ENCODE peak calls at places on chromosome 10, in seven cellular contexts. B is fibroblast of lung, P is heart left ventricle, W is cardiac fibroblast, G is aorta, E is AG09309, F is lower lobe of right lung. T is an unnamed sample.

GRCh38 chr10:89553064-89553734 is 17.8 kb upstream of the SLC16A12 start:
- DNase-seq in B (peak), P (no peak), W (peak), G (no peak), E (peak), F (no peak), T (peak)

GRCh38 chr10:116147162-116147906 is 125.7 kb downstream of the GFRA1 start:
- DNase-seq in B (no peak), P (no peak), W (no peak), G (no peak), E (no peak), F (no peak), T (no peak)

GRCh38 chr10:5632430-5632829 is 34.0 kb downstream of the ASB13 start:
- DNase-seq in B (no peak), P (no peak), W (no peak), G (peak), E (no peak), F (peak), T (no peak)

GRCh38 chr10:102962259-102962658 is 44.2 kb downstream of the CNNM2 start:
- DNase-seq in B (no peak), P (no peak), W (no peak), G (no peak), E (no peak), F (no peak), T (no peak)

GRCh38 chr10:43237631-43238446 is 29.0 kb downstream of the RASGEF1A start:
- DNase-seq in B (no peak), P (no peak), W (no peak), G (no peak), E (no peak), F (peak), T (no peak)

GRCh38 chr10:119663866-119664698 is 12.9 kb downstream of the BAG3 start:
- DNase-seq in B (no peak), P (no peak), W (no peak), G (no peak), E (no peak), F (no peak), T (no peak)

GRCh38 chr10:2921956-2922680 is 145.2 kb upstream of the PFKP start:
- DNase-seq in B (no peak), P (no peak), W (no peak), G (no peak), E (no peak), F (no peak), T (no peak)

GRCh38 chr10:107614939-107615665 is 450.6 kb upstream of the SORCS1 start:
- DNase-seq in B (peak), P (no peak), W (no peak), G (no peak), E (no peak), F (no peak), T (no peak)

GRCh38 chr10:88879754-88880286 is at the start of gene STAMBPL1:
- DNase-seq in B (peak), P (no peak), W (peak), G (peak), E (no peak), F (no peak), T (no peak)

GRCh38 chr10:132443998-132444876 is 47.2 kb downstream of the PWWP2B start:
- DNase-seq in B (no peak), P (no peak), W (no peak), G (no peak), E (no peak), F (no peak), T (no peak)

GRCh38 chr10:110504111-110504735 is 6.5 kb downstream of the DUSP5 start:
- DNase-seq in B (peak), P (no peak), W (peak), G (peak), E (no peak), F (peak), T (no peak)

GRCh38 chr10:132373241-132373955 is 23.6 kb upstream of the PWWP2B start:
- DNase-seq in B (no peak), P (no peak), W (no peak), G (peak), E (no peak), F (peak), T (no peak)

GRCh38 chr10:90087197-90088007 is 386.0 kb downstream of the KIF20B start:
- DNase-seq in B (peak), P (no peak), W (peak), G (no peak), E (no peak), F (no peak), T (peak)

GRCh38 chr10:131244836-131245235 is 66.7 kb downstream of the TCERG1L start:
- DNase-seq in B (no peak), P (no peak), W (no peak), G (no peak), E (no peak), F (no peak), T (no peak)

GRCh38 chr10:42594246-42594650 is 44.1 kb downstream of the ZNF33B start:
- DNase-seq in B (peak), P (no peak), W (peak), G (no peak), E (peak), F (no peak), T (no peak)

GRCh38 chr10:58334817-58335305 is at the start of gene UBE2D1:
- DNase-seq in B (peak), P (peak), W (peak), G (peak), E (no peak), F (peak), T (no peak)

GRCh38 chr10:58531084-58531695 is 18.5 kb downstream of the BICC1 start:
- DNase-seq in B (peak), P (no peak), W (peak), G (peak), E (peak), F (no peak), T (no peak)

GRCh38 chr10:70477661-70478162 is 855 bp upstream of the PALD1 start:
- DNase-seq in B (no peak), P (peak), W (no peak), G (no peak), E (no peak), F (no peak), T (no peak)

GRCh38 chr10:6782378-6782777 is 202.3 kb upstream of the PRKCQ start:
- DNase-seq in B (no peak), P (no peak), W (no peak), G (no peak), E (no peak), F (no peak), T (no peak)

GRCh38 chr10:80264081-80265056 is 25.1 kb downstream of the MAT1A start:
- DNase-seq in B (no peak), P (no peak), W (no peak), G (no peak), E (no peak), F (no peak), T (no peak)

GRCh38 chr10:102673961-102674511 is 29.8 kb downstream of the TRIM8 start:
- DNase-seq in B (peak), P (peak), W (peak), G (peak), E (no peak), F (peak), T (peak)

GRCh38 chr10:47406870-47407648 is 23.0 kb upstream of the ZNF488 start:
- DNase-seq in B (peak), P (no peak), W (peak), G (no peak), E (no peak), F (no peak), T (no peak)

GRCh38 chr10:42953684-42954674 is 122.9 kb upstream of the RET start:
- DNase-seq in B (no peak), P (no peak), W (no peak), G (no peak), E (no peak), F (no peak), T (no peak)

GRCh38 chr10:10530313-10530712 is 487.4 kb upstream of the CELF2 start:
- DNase-seq in B (peak), P (no peak), W (peak), G (no peak), E (no peak), F (no peak), T (no peak)

GRCh38 chr10:71622656-71623055 is 96.9 kb downstream of the C10orf105 start:
- DNase-seq in B (no peak), P (no peak), W (no peak), G (no peak), E (no peak), F (no peak), T (no peak)

GRCh38 chr10:76559889-76560215 is 1077.8 kb downstream of the KCNMA1 start:
- DNase-seq in B (peak), P (no peak), W (no peak), G (no peak), E (no peak), F (no peak), T (no peak)

GRCh38 chr10:35574924-35575352 is 30.2 kb upstream of the GJD4 start:
- DNase-seq in B (peak), P (no peak), W (peak), G (no peak), E (peak), F (no peak), T (peak)

GRCh38 chr10:104762793-104763192 is 121.7 kb downstream of the SORCS3 start:
- DNase-seq in B (no peak), P (no peak), W (no peak), G (no peak), E (no peak), F (no peak), T (no peak)

GRCh38 chr10:128191847-128192246 is 65.6 kb upstream of the MKI67 start:
- DNase-seq in B (no peak), P (no peak), W (no peak), G (no peak), E (no peak), F (no peak), T (no peak)

GRCh38 chr10:69318997-69319727 is 40.9 kb downstream of the HK1 start:
- DNase-seq in B (peak), P (peak), W (peak), G (peak), E (no peak), F (peak), T (no peak)

GRCh38 chr10:102538811-102539210 is 35.0 kb downstream of the SUFU start:
- DNase-seq in B (no peak), P (no peak), W (no peak), G (no peak), E (no peak), F (no peak), T (no peak)

GRCh38 chr10:93066544-93066913 is 5.9 kb downstream of the CYP26C1 start:
- DNase-seq in B (no peak), P (no peak), W (no peak), G (no peak), E (no peak), F (no peak), T (no peak)

GRCh38 chr10:93069245-93069561 is 4.5 kb upstream of the CYP26A1 start:
- DNase-seq in B (no peak), P (no peak), W (no peak), G (no peak), E (no peak), F (no peak), T (no peak)

GRCh38 chr10:93065675-93066543 is 5.3 kb downstream of the CYP26C1 start:
- DNase-seq in B (no peak), P (no peak), W (no peak), G (no peak), E (no peak), F (no peak), T (no peak)

GRCh38 chr10:93068411-93069244 is 5.1 kb upstream of the CYP26A1 start:
- DNase-seq in B (peak), P (no peak), W (peak), G (no peak), E (no peak), F (no peak), T (no peak)

DNA sequence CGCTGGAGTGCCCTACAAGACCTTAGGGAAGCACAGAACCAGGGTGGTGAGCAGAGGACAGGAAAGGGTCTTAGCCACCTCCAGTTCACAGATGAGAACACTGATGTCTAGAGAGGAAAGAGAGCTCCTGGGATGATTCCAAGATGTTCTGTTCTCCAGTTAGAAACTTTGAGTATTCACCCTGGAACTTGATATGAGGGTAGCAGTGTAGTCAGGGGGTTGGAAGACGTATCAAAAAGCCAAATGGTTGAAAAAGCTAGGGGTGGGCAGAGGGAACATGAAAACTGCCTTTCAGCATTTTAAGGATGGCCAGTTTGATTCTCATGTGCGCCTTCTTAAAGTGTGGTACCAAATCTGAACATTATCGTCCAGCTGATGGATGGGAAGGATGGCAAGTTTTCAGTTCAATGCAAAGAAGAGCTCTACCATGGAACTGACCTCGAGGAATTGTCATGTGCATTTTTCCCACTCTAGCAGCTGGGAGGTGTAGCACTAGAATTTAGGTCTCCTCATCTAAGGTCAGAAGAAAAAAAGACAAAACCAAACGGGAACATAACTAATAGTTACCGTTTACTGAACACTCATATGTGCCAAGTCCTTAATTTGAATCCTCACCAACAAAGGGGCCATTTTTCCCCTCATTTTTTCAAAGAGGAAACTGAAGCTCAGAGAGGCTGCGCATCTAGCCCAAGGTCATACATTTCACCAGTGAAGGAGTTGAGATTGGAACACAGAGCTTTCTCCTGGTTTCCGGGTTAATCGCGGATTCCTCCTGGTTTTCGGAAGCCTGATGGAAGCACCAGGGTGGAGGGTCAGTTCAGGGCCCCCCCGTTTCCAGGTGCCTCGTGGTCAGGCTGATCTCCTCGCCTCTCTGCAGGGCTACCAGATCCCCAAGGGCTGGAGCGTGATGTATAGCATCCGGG is 6.0 kb upstream of the CYP26A1 start:
- DNase-seq in B (no peak), P (no peak), W (no peak), G (no peak), E (no peak), F (no peak), T (no peak)
- H3K4me3 ChIP-seq in B (no peak), P (no peak), W (no peak), G (no peak), E (no peak), F (no peak), T (no peak)

GRCh38 chr10:100008142-100008522 is 1.6 kb downstream of the DNMBP start:
- DNase-seq in B (peak), P (no peak), W (peak), G (no peak), E (no peak), F (no peak), T (no peak)
- H3K4me3 ChIP-seq in B (peak), P (peak), W (peak), G (no peak), E (peak), F (peak), T (peak)

GRCh38 chr10:74770400-74770799 is 56.0 kb upstream of the KAT6B start:
- DNase-seq in B (no peak), P (no peak), W (no peak), G (no peak), E (no peak), F (no peak), T (no peak)
- H3K4me3 ChIP-seq in B (no peak), P (no peak), W (no peak), G (no peak), E (no peak), F (no peak), T (no peak)

GRCh38 chr10:63320683-63321082 is 145.1 kb downstream of the JMJD1C start:
- DNase-seq in B (no peak), P (no peak), W (no peak), G (no peak), E (no peak), F (no peak), T (no peak)
- H3K4me3 ChIP-seq in B (no peak), P (no peak), W (no peak), G (no peak), E (no peak), F (no peak), T (no peak)

DNA sequence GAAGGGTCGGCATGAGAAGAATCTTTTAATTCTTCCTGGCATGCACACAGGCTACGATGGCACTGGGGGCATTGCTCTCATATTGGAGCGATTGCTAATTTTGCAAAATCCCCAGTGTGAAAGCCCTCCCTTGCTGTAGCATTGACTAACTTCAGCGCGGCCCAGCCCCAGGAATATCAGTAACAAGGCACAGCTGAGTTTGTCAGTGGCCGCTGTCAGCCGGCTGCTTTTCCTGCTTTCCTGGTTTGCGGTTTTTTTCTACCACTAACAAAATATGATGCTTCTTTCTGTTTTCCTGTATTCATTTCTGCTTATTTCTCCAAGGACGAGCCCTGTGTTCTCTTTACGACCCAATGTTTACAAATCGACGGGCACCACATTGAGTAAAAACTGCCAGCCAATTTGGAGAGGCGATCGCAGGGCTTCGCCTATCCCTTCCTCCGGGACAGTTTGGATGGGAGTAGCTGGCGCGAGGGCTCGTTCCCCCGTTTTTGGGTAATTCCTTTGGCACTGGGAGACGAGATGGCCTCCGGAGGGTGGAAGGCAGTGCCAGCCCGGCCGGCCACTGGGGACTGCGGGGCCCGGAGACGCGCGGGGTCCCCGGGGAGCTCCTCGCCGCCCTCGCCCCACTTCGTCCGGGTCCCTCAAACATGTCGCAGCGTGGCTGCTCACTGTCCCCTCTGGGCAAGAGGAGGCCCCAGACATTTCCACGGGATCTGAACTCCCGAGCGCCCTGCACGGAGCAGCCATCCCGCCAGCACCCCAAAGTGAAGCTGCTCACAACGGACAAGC is 949 bp downstream of the ADARB2 start:
- DNase-seq in B (no peak), P (no peak), W (no peak), G (no peak), E (no peak), F (no peak), T (no peak)
- H3K4me3 ChIP-seq in B (no peak), P (peak), W (no peak), G (no peak), E (no peak), F (peak), T (no peak)

GRCh38 chr10:114683593-114683992 is 25.5 kb upstream of the ABLIM1 start:
- DNase-seq in B (no peak), P (peak), W (no peak), G (no peak), E (no peak), F (no peak), T (no peak)
- H3K4me3 ChIP-seq in B (no peak), P (peak), W (no peak), G (no peak), E (no peak), F (peak), T (no peak)

GRCh38 chr10:26805567-26806245 is 55.1 kb downstream of the ABI1 start:
- DNase-seq in B (peak), P (no peak), W (peak), G (no peak), E (no peak), F (no peak), T (peak)
- H3K4me3 ChIP-seq in B (no peak), P (no peak), W (no peak), G (no peak), E (no peak), F (no peak), T (no peak)

DNA sequence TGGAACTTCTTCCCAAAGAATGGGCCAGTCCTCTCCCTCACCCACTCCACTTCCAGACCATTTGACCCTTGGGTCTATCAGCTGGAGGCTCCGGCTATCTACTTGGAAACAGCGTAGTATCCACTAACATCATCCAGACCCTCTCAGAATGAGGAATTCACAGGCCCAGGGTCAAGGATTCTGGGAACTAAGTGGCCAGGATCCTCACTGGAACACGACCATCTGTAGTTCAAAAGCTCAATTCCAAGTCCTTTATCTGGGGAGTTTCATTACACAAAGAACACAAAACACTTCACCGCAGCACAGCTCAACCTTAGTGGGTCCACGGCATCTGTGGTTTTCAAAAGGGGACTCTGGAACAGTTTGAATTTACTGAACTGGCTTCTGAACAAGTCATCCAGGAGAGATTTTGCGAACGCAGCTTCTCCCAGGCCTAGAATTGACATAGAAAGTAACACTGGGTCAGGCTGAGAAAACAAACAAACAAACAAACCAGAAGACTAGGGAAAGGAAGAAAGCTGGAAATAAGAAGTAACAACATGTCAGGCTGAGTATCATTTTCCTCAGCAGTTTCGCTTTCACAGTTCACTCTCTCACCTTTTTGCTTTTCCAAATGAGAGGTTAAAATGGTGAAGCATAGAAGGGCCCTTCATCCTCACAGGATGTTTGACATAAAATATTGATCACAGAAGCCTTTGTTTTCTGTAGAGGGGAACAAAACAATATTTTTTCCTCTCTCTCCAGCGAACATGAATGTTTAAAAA is 57.6 kb upstream of the USP6NL start:
- DNase-seq in B (no peak), P (no peak), W (no peak), G (no peak), E (no peak), F (no peak), T (no peak)
- H3K4me3 ChIP-seq in B (no peak), P (no peak), W (no peak), G (no peak), E (no peak), F (no peak), T (no peak)

DNA sequence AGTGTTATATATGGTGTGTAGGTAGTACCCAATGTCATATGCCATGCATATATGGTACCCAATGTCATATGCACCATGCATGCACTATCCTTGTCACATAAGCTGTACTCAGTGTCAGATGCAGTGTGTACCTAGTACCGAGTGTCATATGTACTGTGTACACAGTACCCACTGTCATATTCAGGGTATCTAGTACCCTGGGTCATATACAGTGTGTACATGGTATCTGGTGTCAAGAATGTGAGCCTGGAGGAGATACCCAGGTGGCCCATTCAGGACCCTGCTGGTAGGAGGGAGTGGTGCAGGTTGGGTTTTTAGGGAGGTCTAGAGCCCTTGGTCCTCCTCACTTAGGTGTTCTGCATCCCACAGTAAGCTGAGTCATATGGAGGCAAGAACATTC is 1.8 kb downstream of the ZMYND11 start:
- DNase-seq in B (peak), P (no peak), W (no peak), G (no peak), E (no peak), F (no peak), T (no peak)
- H3K4me3 ChIP-seq in B (peak), P (peak), W (no peak), G (no peak), E (peak), F (peak), T (peak)

T was measured in skeletal muscle cell.